ENCODE peak calls at places on chromosome 12, in seven cellular contexts. B is progenitor cell of endocrine pancreas; J is WTC11; D is HFF-Myc; R is activated CD4-positive, alpha-beta T cell treated with anti-CD3 and anti-CD28 coated beads for 4 hours; U is HT1080; W is activated gamma-delta T cell. N is an unnamed sample.

GRCh38 chr12:24256636-24257150 is 307.2 kb upstream of the SOX5 start:
- DNase-seq in B (no peak), J (no peak), D (no peak), R (no peak), U (no peak), W (no peak), N (no peak)

GRCh38 chr12:22919883-22920282 is 294.9 kb downstream of the ETNK1 start:
- DNase-seq in B (no peak), J (no peak), D (no peak), R (no peak), U (no peak), W (no peak), N (no peak)

GRCh38 chr12:111586986-111587385 is 12.1 kb downstream of the ATXN2 start:
- DNase-seq in B (no peak), J (no peak), D (no peak), R (no peak), U (no peak), W (no peak), N (no peak)

GRCh38 chr12:12870454-12870853 is 20.9 kb upstream of the GPRC5A start:
- DNase-seq in B (no peak), J (no peak), D (peak), R (no peak), U (peak), W (no peak), N (no peak)

GRCh38 chr12:31019561-31020308 is 53.9 kb upstream of the DDX11 start:
- DNase-seq in B (no peak), J (no peak), D (no peak), R (no peak), U (no peak), W (no peak), N (no peak)

GRCh38 chr12:102960766-102961487 is 3.5 kb downstream of the ASCL1 start:
- DNase-seq in B (no peak), J (peak), D (no peak), R (no peak), U (no peak), W (no peak), N (no peak)

GRCh38 chr12:97555547-97556200 is 93.1 kb downstream of the RMST start:
- DNase-seq in B (no peak), J (no peak), D (no peak), R (no peak), U (no peak), W (no peak), N (no peak)

GRCh38 chr12:45303955-45304354 is 88.1 kb downstream of the ANO6 start:
- DNase-seq in B (no peak), J (no peak), D (no peak), R (no peak), U (no peak), W (no peak), N (no peak)

GRCh38 chr12:88420460-88420859 is 159.8 kb downstream of the KITLG start:
- DNase-seq in B (no peak), J (no peak), D (peak), R (no peak), U (peak), W (no peak), N (no peak)

GRCh38 chr12:46356655-46357437 is 15.7 kb downstream of the SLC38A2 start:
- DNase-seq in B (no peak), J (no peak), D (no peak), R (no peak), U (no peak), W (no peak), N (no peak)

GRCh38 chr12:114186241-114187002 is 219.5 kb downstream of the TBX5 start:
- DNase-seq in B (no peak), J (peak), D (no peak), R (no peak), U (no peak), W (no peak), N (no peak)

GRCh38 chr12:121530600-121531355 is 50.0 kb downstream of the KDM2B start:
- DNase-seq in B (no peak), J (peak), D (peak), R (peak), U (peak), W (no peak), N (no peak)

GRCh38 chr12:66132408-66132807 is 1.9 kb upstream of the LLPH start:
- DNase-seq in B (no peak), J (peak), D (no peak), R (no peak), U (peak), W (no peak), N (no peak)

GRCh38 chr12:107092669-107093546 is 441 bp downstream of the CRY1 start:
- DNase-seq in B (peak), J (peak), D (no peak), R (peak), U (peak), W (peak), N (no peak)

GRCh38 chr12:1776139-1776975 is 44.0 kb upstream of the LRTM2 start:
- DNase-seq in B (no peak), J (no peak), D (peak), R (no peak), U (peak), W (no peak), N (no peak)

GRCh38 chr12:132049876-132050275 is 94.2 kb downstream of the DDX51 start:
- DNase-seq in B (no peak), J (no peak), D (no peak), R (no peak), U (no peak), W (no peak), N (no peak)

GRCh38 chr12:108722992-108723766 is 8.1 kb downstream of the CORO1C start:
- DNase-seq in B (no peak), J (no peak), D (peak), R (no peak), U (peak), W (no peak), N (no peak)

GRCh38 chr12:132145334-132145733 is 1.1 kb downstream of the NOC4L start:
- DNase-seq in B (no peak), J (no peak), D (no peak), R (no peak), U (no peak), W (no peak), N (no peak)

GRCh38 chr12:124613151-124613585 is 45.8 kb upstream of the NCOR2 start:
- DNase-seq in B (no peak), J (no peak), D (no peak), R (no peak), U (no peak), W (no peak), N (peak)

GRCh38 chr12:132003846-132004245 is 54.1 kb downstream of the EP400 start:
- DNase-seq in B (no peak), J (no peak), D (no peak), R (no peak), U (peak), W (no peak), N (no peak)

GRCh38 chr12:124030510-124030909 is 57.5 kb downstream of the ZNF664 start:
- DNase-seq in B (no peak), J (no peak), D (no peak), R (no peak), U (peak), W (no peak), N (no peak)

GRCh38 chr12:24931666-24932405 is 17.1 kb downstream of the BCAT1 start:
- DNase-seq in B (no peak), J (no peak), D (no peak), R (no peak), U (peak), W (no peak), N (no peak)

GRCh38 chr12:77847665-77848431 is 17.2 kb downstream of the NAV3 start:
- DNase-seq in B (no peak), J (no peak), D (peak), R (no peak), U (peak), W (no peak), N (no peak)

GRCh38 chr12:43551271-43551970 is 582 bp downstream of the ADAMTS20 start:
- DNase-seq in B (peak), J (peak), D (no peak), R (no peak), U (no peak), W (no peak), N (no peak)

GRCh38 chr12:7869137-7869536 is 3.6 kb downstream of the SLC2A14 start:
- DNase-seq in B (no peak), J (no peak), D (peak), R (no peak), U (no peak), W (no peak), N (no peak)

GRCh38 chr12:56013482-56013881 is 7.4 kb upstream of the IKZF4 start:
- DNase-seq in B (no peak), J (no peak), D (no peak), R (no peak), U (no peak), W (no peak), N (no peak)

GRCh38 chr12:25323774-25324086 is 73.0 kb upstream of the KRAS start:
- DNase-seq in B (no peak), J (no peak), D (no peak), R (peak), U (no peak), W (no peak), N (no peak)

GRCh38 chr12:53224897-53225634 is 6.9 kb downstream of the RARG start:
- DNase-seq in B (no peak), J (no peak), D (no peak), R (no peak), U (no peak), W (no peak), N (no peak)

GRCh38 chr12:1591029-1591428 is 3.4 kb downstream of the FBXL14 start:
- DNase-seq in B (no peak), J (no peak), D (no peak), R (peak), U (peak), W (no peak), N (no peak)

GRCh38 chr12:132484891-132485441 is 5.0 kb upstream of the FBRSL1 start:
- DNase-seq in B (no peak), J (no peak), D (no peak), R (no peak), U (no peak), W (no peak), N (no peak)

N was measured in NCI-H1694 treated with DMSO at 0.1 percent for 48 hours.